ENCODE peak calls at places on chromosome 1, in four cellular contexts. O is testis, C is breast epithelium, H is BE2C. F is an unnamed sample.

GRCh38 chr1:68047659-68048026 is 2.8 kb downstream of the DIRAS3 start:
- DNase-seq in O (no peak), C (no peak), H (no peak), F (no peak)

GRCh38 chr1:24437631-24438396 is 22.2 kb downstream of the NIPAL3 start:
- DNase-seq in O (no peak), C (no peak), H (no peak), F (no peak)

GRCh38 chr1:226638608-226639007 is 90.0 kb downstream of the STUM start:
- DNase-seq in O (peak; percentile 63), C (peak; percentile 65), H (no peak), F (peak; percentile 17)

GRCh38 chr1:200294241-200294640 is 115.6 kb downstream of the ZNF281 start:
- DNase-seq in O (no peak), C (no peak), H (no peak), F (no peak)

GRCh38 chr1:202349263-202349928 is 897 bp downstream of the PPP1R12B start:
- DNase-seq in O (no peak), C (no peak), H (no peak), F (no peak)

GRCh38 chr1:1073743-1074587 is at the start of gene RNF223:
- DNase-seq in O (no peak), C (peak; percentile 89), H (no peak), F (no peak)

GRCh38 chr1:3292868-3293562 is 161.4 kb upstream of the ARHGEF16 start:
- DNase-seq in O (no peak), C (no peak), H (no peak), F (no peak)

GRCh38 chr1:224617410-224618361 is 1.6 kb downstream of the CNIH3 start:
- DNase-seq in O (no peak), C (no peak), H (no peak), F (no peak)

GRCh38 chr1:28122183-28122582 is 33.8 kb upstream of the EYA3 start:
- DNase-seq in O (no peak), C (no peak), H (no peak), F (no peak)

GRCh38 chr1:3459940-3460652 is 5.6 kb downstream of the ARHGEF16 start:
- DNase-seq in O (no peak), C (no peak), H (peak; percentile 14), F (peak; percentile 46)

GRCh38 chr1:48018799-48019198 is 21.6 kb upstream of the TRABD2B start:
- DNase-seq in O (no peak), C (peak; percentile 48), H (no peak), F (no peak)

GRCh38 chr1:51661081-51661518 is 44.2 kb downstream of the OSBPL9 start:
- DNase-seq in O (no peak), C (no peak), H (no peak), F (no peak)

GRCh38 chr1:29258189-29258973 is 22.1 kb downstream of the PTPRU start:
- DNase-seq in O (no peak), C (no peak), H (no peak), F (no peak)

GRCh38 chr1:29255134-29255666 is 18.9 kb downstream of the PTPRU start:
- DNase-seq in O (no peak), C (no peak), H (no peak), F (no peak)

GRCh38 chr1:29254346-29254745 is 18.0 kb downstream of the PTPRU start:
- DNase-seq in O (no peak), C (no peak), H (no peak), F (no peak)

GRCh38 chr1:29256979-29257804 is 20.9 kb downstream of the PTPRU start:
- DNase-seq in O (no peak), C (no peak), H (peak; percentile 77), F (no peak)

DNA sequence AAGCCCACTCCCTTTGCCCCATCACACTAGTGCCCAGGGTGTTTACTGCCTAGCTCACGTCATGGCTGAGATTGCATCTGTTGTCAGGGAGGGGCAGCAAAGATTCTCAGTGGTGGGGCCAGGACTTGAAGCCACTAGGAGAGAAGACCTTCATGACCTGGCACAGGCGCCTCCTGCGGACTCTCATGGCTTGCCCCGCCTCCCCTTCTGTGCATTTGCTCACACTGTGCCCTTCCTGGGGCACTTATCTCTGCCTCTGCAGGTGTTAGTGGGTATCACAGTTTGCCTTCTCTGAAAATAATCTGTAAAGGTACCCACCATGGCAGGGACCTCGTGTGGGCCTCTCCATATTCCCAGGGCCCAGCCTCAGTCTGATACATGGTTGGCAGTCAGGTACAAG is 20.1 kb downstream of the PTPRU start:
- DNase-seq in O (no peak), C (no peak), H (no peak), F (peak; percentile 35)
- TF ChIP-seq CTCF in O (no peak), C (no peak), H (no peak), F (no peak)

GRCh38 chr1:76269175-76269574 is 194.6 kb downstream of the ST6GALNAC3 start:
- DNase-seq in O (no peak), C (no peak), H (peak; percentile 34), F (no peak)

GRCh38 chr1:76267631-76268030 is 193.1 kb downstream of the ST6GALNAC3 start:
- DNase-seq in O (no peak), C (no peak), H (no peak), F (no peak)

GRCh38 chr1:76264642-76265041 is 190.1 kb downstream of the ST6GALNAC3 start:
- DNase-seq in O (no peak), C (no peak), H (no peak), F (no peak)

GRCh38 chr1:76266762-76267161 is 192.2 kb downstream of the ST6GALNAC3 start:
- DNase-seq in O (no peak), C (no peak), H (peak; percentile 42), F (no peak)

GRCh38 chr1:76268341-76268740 is 193.8 kb downstream of the ST6GALNAC3 start:
- DNase-seq in O (no peak), C (no peak), H (no peak), F (no peak)
- H3K4me3 ChIP-seq in O (no peak overlapping the region), C (no peak overlapping the region), H (no peak overlapping the region), F (no peak overlapping the region)

GRCh38 chr1:180502361-180503273 is at the start of gene ACBD6:
- DNase-seq in O (peak; percentile 90), C (peak; percentile 70), H (peak; percentile 86), F (peak; percentile 88)
- TF ChIP-seq CTCF in O (peak; percentile 12), C (no peak), H (peak; percentile 27), F (no peak)

GRCh38 chr1:94535879-94536278 is 5.7 kb downstream of the F3 start:
- DNase-seq in O (no peak), C (no peak), H (no peak), F (no peak)

GRCh38 chr1:94539496-94539895 is 2.1 kb downstream of the F3 start:
- DNase-seq in O (peak; percentile 52), C (no peak), H (no peak), F (no peak)

GRCh38 chr1:94538243-94538827 is 3.2 kb downstream of the F3 start:
- DNase-seq in O (peak; percentile 45), C (no peak), H (no peak), F (no peak)

GRCh38 chr1:94540440-94541174 is 952 bp downstream of the F3 start:
- DNase-seq in O (no peak), C (no peak), H (no peak), F (no peak)

DNA sequence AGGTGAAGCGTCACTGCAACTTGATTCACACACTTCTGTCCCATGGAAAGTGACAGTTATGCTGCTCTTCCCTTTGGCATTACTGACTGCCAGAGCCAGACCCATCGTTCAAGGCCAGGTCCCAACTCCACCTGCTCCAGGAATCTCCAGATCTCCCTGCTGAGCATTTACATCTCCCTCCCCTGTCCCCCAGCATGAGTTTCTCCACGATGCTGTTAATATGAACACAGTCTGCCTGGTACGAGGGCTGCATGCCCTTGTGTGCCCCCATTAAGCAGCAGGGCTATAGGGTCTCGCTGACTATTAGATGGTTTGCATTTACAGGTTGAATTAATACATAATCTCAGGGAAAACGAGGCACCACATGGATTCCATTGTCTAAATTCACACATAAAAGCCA is 4.3 kb downstream of the F3 start:
- DNase-seq in O (no peak), C (no peak), H (no peak), F (no peak)
- H3K4me3 ChIP-seq in O (peak overlapping the region; percentile 96), C (peak overlapping the region; percentile 36), H (no peak overlapping the region), F (no peak overlapping the region)